ENCODE peak calls at places on chromosome 1, in five cellular contexts. V, D, E, K and G are unnamed samples.

GRCh38 chr1:241934181-241934815 is 23.3 kb upstream of the BECN2 start:
- DNase-seq in V (no peak), D (peak), E (no peak), K (no peak), G (no peak)

GRCh38 chr1:53739109-53739681 is at the start of gene GLIS1:
- DNase-seq in V (peak), D (peak), E (peak), K (peak), G (peak)

GRCh38 chr1:206117151-206117948 is at the start of gene AVPR1B:
- DNase-seq in V (peak), D (no peak), E (peak), K (no peak), G (no peak)

GRCh38 chr1:5244631-5245285 is 590.3 kb downstream of the AJAP1 start:
- DNase-seq in V (no peak), D (no peak), E (no peak), K (no peak), G (no peak)

GRCh38 chr1:225965231-225965630 is 24.2 kb upstream of the LEFTY2 start:
- DNase-seq in V (no peak), D (no peak), E (no peak), K (peak), G (no peak)

GRCh38 chr1:204560590-204560989 is 44.4 kb downstream of the MDM4 start:
- DNase-seq in V (no peak), D (no peak), E (no peak), K (no peak), G (no peak)

GRCh38 chr1:180261524-180262160 is 31.6 kb downstream of the LHX4 start:
- DNase-seq in V (no peak), D (no peak), E (no peak), K (no peak), G (no peak)

GRCh38 chr1:7262611-7263010 is 477.4 kb downstream of the CAMTA1 start:
- DNase-seq in V (peak), D (no peak), E (peak), K (no peak), G (no peak)

GRCh38 chr1:180898441-180899219 is 14.1 kb upstream of the KIAA1614 start:
- DNase-seq in V (no peak), D (no peak), E (no peak), K (no peak), G (no peak)

GRCh38 chr1:178774263-178774662 is 49.2 kb downstream of the RALGPS2 start:
- DNase-seq in V (peak), D (peak), E (no peak), K (no peak), G (peak)

GRCh38 chr1:111032295-111032897 is 68.7 kb upstream of the LRIF1 start:
- DNase-seq in V (peak), D (peak), E (peak), K (no peak), G (no peak)

GRCh38 chr1:107830075-107830474 is 134.9 kb downstream of the VAV3 start:
- DNase-seq in V (no peak), D (no peak), E (no peak), K (no peak), G (no peak)

GRCh38 chr1:164671597-164672327 is 112.8 kb downstream of the PBX1 start:
- DNase-seq in V (no peak), D (no peak), E (no peak), K (no peak), G (no peak)

GRCh38 chr1:233183226-233184020 is 112.1 kb downstream of the PCNX2 start:
- DNase-seq in V (no peak), D (no peak), E (no peak), K (no peak), G (no peak)

GRCh38 chr1:105427543-105427942 is 1628.9 kb upstream of the PRMT6 start:
- DNase-seq in V (no peak), D (no peak), E (no peak), K (no peak), G (no peak)

GRCh38 chr1:115838805-115839705 is 1.9 kb downstream of the NHLH2 start:
- DNase-seq in V (peak), D (peak), E (peak), K (no peak), G (no peak)

GRCh38 chr1:64033667-64034215 is 169.7 kb upstream of the UBE2U start:
- DNase-seq in V (no peak), D (no peak), E (no peak), K (no peak), G (no peak)

GRCh38 chr1:78284354-78284753 is 206.4 kb upstream of the PTGFR start:
- DNase-seq in V (no peak), D (no peak), E (no peak), K (no peak), G (no peak)

GRCh38 chr1:18734461-18735368 is 104.1 kb downstream of the PAX7 start:
- DNase-seq in V (no peak), D (no peak), E (no peak), K (peak), G (no peak)